ENCODE peak calls at places on chromosome 21, in ten cellular contexts. B, O, M, G, Z, F, N, X, L and J are unnamed samples.

GRCh38 chr21:16011719-16012118 is 281.9 kb downstream of the USP25 start:
- DNase-seq in B (no peak), O (no peak), M (no peak), G (no peak), Z (no peak), F (no peak), N (no peak), X (no peak), L (no peak), J (no peak)

GRCh38 chr21:38958940-38959685 is 153.4 kb downstream of the ETS2 start:
- DNase-seq in B (no peak), O (no peak), M (no peak), G (peak), Z (peak), F (no peak), N (no peak), X (peak), L (no peak), J (no peak)

GRCh38 chr21:37562920-37563640 is 196.5 kb downstream of the DYRK1A start:
- DNase-seq in B (no peak), O (peak), M (peak), G (peak), Z (no peak), F (no peak), N (no peak), X (no peak), L (no peak), J (no peak)

GRCh38 chr21:41656946-41657525 is 109.8 kb downstream of the RIPK4 start:
- DNase-seq in B (no peak), O (no peak), M (no peak), G (no peak), Z (no peak), F (no peak), N (no peak), X (no peak), L (no peak), J (no peak)

GRCh38 chr21:45081636-45082035 is 7.3 kb downstream of the ADARB1 start:
- DNase-seq in B (no peak), O (no peak), M (no peak), G (no peak), Z (no peak), F (no peak), N (no peak), X (no peak), L (no peak), J (no peak)

GRCh38 chr21:33419538-33420123 is 16.4 kb downstream of the IFNGR2 start:
- DNase-seq in B (no peak), O (no peak), M (no peak), G (no peak), Z (no peak), F (no peak), N (no peak), X (peak), L (no peak), J (no peak)

GRCh38 chr21:45410865-45411809 is 6.2 kb downstream of the COL18A1 start:
- DNase-seq in B (no peak), O (no peak), M (no peak), G (no peak), Z (no peak), F (no peak), N (no peak), X (no peak), L (no peak), J (no peak)

GRCh38 chr21:37225440-37225839 is 41.7 kb downstream of the VPS26C start:
- DNase-seq in B (no peak), O (no peak), M (no peak), G (no peak), Z (no peak), F (peak), N (no peak), X (no peak), L (peak), J (peak)

GRCh38 chr21:35882791-35883240 is 177.5 kb downstream of the SETD4 start:
- DNase-seq in B (no peak), O (no peak), M (no peak), G (no peak), Z (peak), F (no peak), N (no peak), X (peak), L (no peak), J (no peak)

GRCh38 chr21:44509539-44509938 is 30.5 kb downstream of the KRTAP10-1 start:
- DNase-seq in B (no peak), O (no peak), M (peak), G (peak), Z (peak), F (no peak), N (no peak), X (no peak), L (no peak), J (no peak)

GRCh38 chr21:45996311-45997204 is 15.0 kb downstream of the COL6A1 start:
- DNase-seq in B (no peak), O (no peak), M (no peak), G (no peak), Z (no peak), F (no peak), N (no peak), X (no peak), L (no peak), J (no peak)